ENCODE peak calls at places on chromosomes 7 and 10, in six cellular contexts. One of them, this sample, is unnamed.

GRCh38 chr10:34526758-34527730 is 288.1 kb downstream of the PARD3 start:
- DNase-seq in GM23338: peak
- DNase-seq in fibroblast of mammary gland: peak
- DNase-seq in HCT116: peak
- DNase-seq in endothelial cell: no peak
- DNase-seq in WERI-Rb-1: no peak
- DNase-seq in this sample: no peak

GRCh38 chr10:46255696-46256355 is 31.0 kb upstream of the ANTXRL start:
- DNase-seq in endothelial cell: peak
- DNase-seq in fibroblast of mammary gland: peak
- DNase-seq in GM23338: peak
- DNase-seq in HCT116: peak
- DNase-seq in WERI-Rb-1: peak
- DNase-seq in this sample: no peak

GRCh38 chr7:80210400-80210799 is 75.8 kb downstream of the GNAI1 start:
- DNase-seq in HCT116: no peak
- DNase-seq in GM23338: no peak
- DNase-seq in endothelial cell: no peak
- DNase-seq in WERI-Rb-1: no peak
- DNase-seq in fibroblast of mammary gland: no peak
- DNase-seq in this sample: no peak

GRCh38 chr7:129690701-129691100 is 79.2 kb downstream of the NRF1 start:
- DNase-seq in fibroblast of mammary gland: no peak
- DNase-seq in endothelial cell: no peak
- DNase-seq in HCT116: no peak
- DNase-seq in GM23338: no peak
- DNase-seq in WERI-Rb-1: no peak
- DNase-seq in this sample: no peak

GRCh38 chr10:79060641-79061255 is 8.0 kb upstream of the ZMIZ1 start:
- DNase-seq in GM23338: no peak
- DNase-seq in WERI-Rb-1: no peak
- DNase-seq in endothelial cell: no peak
- DNase-seq in HCT116: no peak
- DNase-seq in fibroblast of mammary gland: no peak
- DNase-seq in this sample: no peak

GRCh38 chr10:118820326-118821116 is 65.8 kb upstream of the CACUL1 start:
- DNase-seq in GM23338: no peak
- DNase-seq in endothelial cell: no peak
- DNase-seq in HCT116: no peak
- DNase-seq in fibroblast of mammary gland: no peak
- DNase-seq in WERI-Rb-1: no peak
- DNase-seq in this sample: no peak

GRCh38 chr7:75854233-75854632 is 24.6 kb upstream of the RHBDD2 start:
- DNase-seq in GM23338: no peak
- DNase-seq in endothelial cell: no peak
- DNase-seq in fibroblast of mammary gland: peak
- DNase-seq in WERI-Rb-1: no peak
- DNase-seq in HCT116: no peak
- DNase-seq in this sample: no peak

GRCh38 chr10:103698266-103698665 is 157.1 kb downstream of the SH3PXD2A start:
- DNase-seq in fibroblast of mammary gland: no peak
- DNase-seq in GM23338: no peak
- DNase-seq in endothelial cell: no peak
- DNase-seq in HCT116: no peak
- DNase-seq in WERI-Rb-1: no peak
- DNase-seq in this sample: no peak

GRCh38 chr10:76382381-76382851 is 951.0 kb downstream of the LRMDA start:
- DNase-seq in fibroblast of mammary gland: peak
- DNase-seq in endothelial cell: no peak
- DNase-seq in GM23338: no peak
- DNase-seq in WERI-Rb-1: no peak
- DNase-seq in HCT116: no peak
- DNase-seq in this sample: no peak

GRCh38 chr7:7862393-7862792 is 106.2 kb upstream of the GLCCI1 start:
- DNase-seq in GM23338: no peak
- DNase-seq in fibroblast of mammary gland: no peak
- DNase-seq in WERI-Rb-1: no peak
- DNase-seq in HCT116: no peak
- DNase-seq in endothelial cell: no peak
- DNase-seq in this sample: no peak

GRCh38 chr10:7891634-7892033 is 73.3 kb downstream of the TAF3 start:
- DNase-seq in WERI-Rb-1: no peak
- DNase-seq in GM23338: no peak
- DNase-seq in HCT116: no peak
- DNase-seq in fibroblast of mammary gland: peak
- DNase-seq in endothelial cell: no peak
- DNase-seq in this sample: no peak

GRCh38 chr7:27866828-27867227 is 126.9 kb downstream of the TAX1BP1 start:
- DNase-seq in WERI-Rb-1: no peak
- DNase-seq in fibroblast of mammary gland: no peak
- DNase-seq in HCT116: no peak
- DNase-seq in GM23338: no peak
- DNase-seq in endothelial cell: no peak
- DNase-seq in this sample: no peak

GRCh38 chr10:125064681-125065492 is 95.5 kb downstream of the CTBP2 start:
- DNase-seq in GM23338: peak
- DNase-seq in endothelial cell: no peak
- DNase-seq in WERI-Rb-1: no peak
- DNase-seq in HCT116: peak
- DNase-seq in fibroblast of mammary gland: peak
- DNase-seq in this sample: no peak

GRCh38 chr10:90652519-90652918 is 205.3 kb downstream of the HTR7 start:
- DNase-seq in fibroblast of mammary gland: peak
- DNase-seq in endothelial cell: no peak
- DNase-seq in WERI-Rb-1: peak
- DNase-seq in GM23338: peak
- DNase-seq in HCT116: peak
- DNase-seq in this sample: no peak

GRCh38 chr7:115679976-115680375 is 350.6 kb downstream of the TFEC start:
- DNase-seq in HCT116: peak
- DNase-seq in endothelial cell: peak
- DNase-seq in fibroblast of mammary gland: peak
- DNase-seq in GM23338: peak
- DNase-seq in WERI-Rb-1: peak
- DNase-seq in this sample: no peak

GRCh38 chr10:122241836-122242235 is 29.3 kb upstream of the BTBD16 start:
- DNase-seq in fibroblast of mammary gland: no peak
- DNase-seq in endothelial cell: no peak
- DNase-seq in WERI-Rb-1: no peak
- DNase-seq in GM23338: no peak
- DNase-seq in HCT116: no peak
- DNase-seq in this sample: no peak

GRCh38 chr7:108805808-108806397 is 236.2 kb downstream of the DNAJB9 start:
- DNase-seq in GM23338: peak
- DNase-seq in HCT116: peak
- DNase-seq in WERI-Rb-1: peak
- DNase-seq in fibroblast of mammary gland: peak
- DNase-seq in endothelial cell: peak
- DNase-seq in this sample: no peak

GRCh38 chr7:131302876-131303707 is 24.6 kb upstream of the MKLN1 start:
- DNase-seq in fibroblast of mammary gland: peak
- DNase-seq in endothelial cell: peak
- DNase-seq in HCT116: peak
- DNase-seq in GM23338: peak
- DNase-seq in WERI-Rb-1: peak
- DNase-seq in this sample: no peak

GRCh38 chr7:922334-923107 is 32.0 kb downstream of the ADAP1 start:
- DNase-seq in WERI-Rb-1: no peak
- DNase-seq in endothelial cell: no peak
- DNase-seq in GM23338: no peak
- DNase-seq in fibroblast of mammary gland: no peak
- DNase-seq in HCT116: no peak
- DNase-seq in this sample: peak

GRCh38 chr10:99266383-99266782 is 30.7 kb upstream of the HPSE2 start:
- DNase-seq in GM23338: no peak
- DNase-seq in WERI-Rb-1: peak
- DNase-seq in fibroblast of mammary gland: no peak
- DNase-seq in HCT116: no peak
- DNase-seq in endothelial cell: no peak
- DNase-seq in this sample: no peak

GRCh38 chr10:86752311-86752710 is 4.1 kb upstream of the BMPR1A start:
- DNase-seq in endothelial cell: no peak
- DNase-seq in fibroblast of mammary gland: no peak
- DNase-seq in WERI-Rb-1: no peak
- DNase-seq in HCT116: no peak
- DNase-seq in GM23338: no peak
- DNase-seq in this sample: no peak

GRCh38 chr7:107233174-107233573 is 64.4 kb downstream of the HBP1 start:
- DNase-seq in fibroblast of mammary gland: no peak
- DNase-seq in endothelial cell: no peak
- DNase-seq in HCT116: no peak
- DNase-seq in GM23338: peak
- DNase-seq in WERI-Rb-1: no peak
- DNase-seq in this sample: no peak

GRCh38 chr7:22277375-22277774 is 79.6 kb downstream of the RAPGEF5 start:
- DNase-seq in WERI-Rb-1: no peak
- DNase-seq in endothelial cell: no peak
- DNase-seq in HCT116: no peak
- DNase-seq in fibroblast of mammary gland: no peak
- DNase-seq in GM23338: peak
- DNase-seq in this sample: no peak

GRCh38 chr7:107994366-107994765 is 8.6 kb downstream of the LAMB1 start:
- DNase-seq in WERI-Rb-1: no peak
- DNase-seq in endothelial cell: no peak
- DNase-seq in GM23338: no peak
- DNase-seq in HCT116: no peak
- DNase-seq in fibroblast of mammary gland: peak
- DNase-seq in this sample: no peak

GRCh38 chr7:54749200-54749599 is 9.8 kb downstream of the SEC61G start:
- DNase-seq in GM23338: no peak
- DNase-seq in endothelial cell: no peak
- DNase-seq in WERI-Rb-1: no peak
- DNase-seq in fibroblast of mammary gland: no peak
- DNase-seq in HCT116: no peak
- DNase-seq in this sample: no peak

GRCh38 chr7:108452707-108453106 is 3.5 kb downstream of the NRCAM start:
- DNase-seq in GM23338: peak
- DNase-seq in HCT116: peak
- DNase-seq in fibroblast of mammary gland: peak
- DNase-seq in WERI-Rb-1: no peak
- DNase-seq in endothelial cell: no peak
- DNase-seq in this sample: no peak

GRCh38 chr7:7642081-7642480 is 1.5 kb downstream of the UMAD1 start:
- DNase-seq in fibroblast of mammary gland: no peak
- DNase-seq in HCT116: no peak
- DNase-seq in endothelial cell: no peak
- DNase-seq in WERI-Rb-1: no peak
- DNase-seq in GM23338: no peak
- DNase-seq in this sample: no peak

GRCh38 chr10:132880148-132880981 is 62.0 kb downstream of the CFAP46 start:
- DNase-seq in fibroblast of mammary gland: no peak
- DNase-seq in endothelial cell: no peak
- DNase-seq in GM23338: no peak
- DNase-seq in HCT116: no peak
- DNase-seq in WERI-Rb-1: no peak
- DNase-seq in this sample: no peak

GRCh38 chr7:83695126-83695960 is 46.4 kb upstream of the SEMA3E start:
- DNase-seq in fibroblast of mammary gland: no peak
- DNase-seq in WERI-Rb-1: no peak
- DNase-seq in GM23338: peak
- DNase-seq in endothelial cell: no peak
- DNase-seq in HCT116: no peak
- DNase-seq in this sample: no peak

GRCh38 chr10:24962998-24963397 is 10.6 kb upstream of the PRTFDC1 start:
- DNase-seq in fibroblast of mammary gland: peak
- DNase-seq in endothelial cell: no peak
- DNase-seq in WERI-Rb-1: no peak
- DNase-seq in GM23338: no peak
- DNase-seq in HCT116: peak
- DNase-seq in this sample: no peak

GRCh38 chr10:133370026-133370786 is 2.9 kb downstream of the ECHS1 start:
- DNase-seq in fibroblast of mammary gland: no peak
- DNase-seq in GM23338: no peak
- DNase-seq in WERI-Rb-1: no peak
- DNase-seq in endothelial cell: no peak
- DNase-seq in HCT116: no peak
- DNase-seq in this sample: no peak

DNA sequence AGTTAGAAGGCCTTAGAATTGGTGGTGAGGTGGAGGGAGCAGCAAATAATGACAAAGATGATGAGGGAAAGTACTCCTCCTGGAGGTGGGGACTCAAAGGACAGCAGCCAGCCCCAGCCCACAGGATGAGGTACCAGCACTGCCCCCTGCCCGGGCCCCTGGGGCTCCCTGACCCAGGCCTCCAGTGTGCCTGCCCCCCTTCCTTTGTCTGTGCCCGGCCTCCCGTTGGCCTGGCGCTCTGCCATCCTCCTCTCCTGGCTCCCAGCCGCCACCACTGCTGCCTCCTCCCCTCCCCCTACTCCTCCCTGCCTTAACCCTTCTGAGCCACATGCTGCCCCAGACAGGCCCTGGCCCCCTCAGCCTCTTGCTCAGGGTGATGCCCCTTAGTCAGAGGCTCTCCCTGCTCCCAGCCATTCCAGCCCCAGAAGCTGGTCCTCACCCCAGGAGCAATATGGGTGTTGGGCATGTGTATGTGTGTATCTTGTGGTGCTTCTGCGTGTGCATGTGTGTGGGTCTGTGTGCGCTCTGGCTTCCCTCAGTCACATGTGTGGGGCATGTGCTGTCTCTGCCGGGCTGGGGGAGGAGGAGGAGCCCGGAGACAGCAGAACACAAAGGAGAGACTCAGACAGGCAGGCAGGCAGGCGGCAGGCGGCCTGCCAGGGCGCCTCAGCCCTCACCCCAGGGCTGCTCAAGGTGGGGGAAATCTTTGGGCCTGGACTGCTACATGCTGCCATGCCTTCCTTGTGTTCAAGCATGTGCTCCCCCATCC is 2.6 kb downstream of the LDB1 start:
- DNase-seq in endothelial cell: peak
- DNase-seq in WERI-Rb-1: peak
- DNase-seq in HCT116: no peak
- DNase-seq in GM23338: peak
- DNase-seq in fibroblast of mammary gland: peak
- DNase-seq in this sample: no peak
- TF ChIP-seq CTCF in endothelial cell: no peak
- TF ChIP-seq CTCF in WERI-Rb-1: peak
- TF ChIP-seq CTCF in HCT116: no peak
- TF ChIP-seq CTCF in GM23338: peak
- TF ChIP-seq CTCF in fibroblast of mammary gland: peak
- TF ChIP-seq CTCF in this sample: no peak

GRCh38 chr7:139340037-139340807 is 915 bp upstream of the FMC1 start:
- DNase-seq in GM23338: peak
- DNase-seq in endothelial cell: peak
- DNase-seq in HCT116: peak
- DNase-seq in WERI-Rb-1: peak
- DNase-seq in fibroblast of mammary gland: peak
- DNase-seq in this sample: peak
- TF ChIP-seq CTCF in GM23338: peak
- TF ChIP-seq CTCF in endothelial cell: peak
- TF ChIP-seq CTCF in HCT116: no peak
- TF ChIP-seq CTCF in WERI-Rb-1: peak
- TF ChIP-seq CTCF in fibroblast of mammary gland: peak
- TF ChIP-seq CTCF in this sample: peak

GRCh38 chr10:92181575-92181974 is 109.3 kb downstream of the CPEB3 start:
- DNase-seq in WERI-Rb-1: no peak
- DNase-seq in fibroblast of mammary gland: no peak
- DNase-seq in GM23338: peak
- DNase-seq in endothelial cell: no peak
- DNase-seq in HCT116: no peak
- DNase-seq in this sample: no peak
- TF ChIP-seq CTCF in WERI-Rb-1: no peak
- TF ChIP-seq CTCF in fibroblast of mammary gland: peak
- TF ChIP-seq CTCF in GM23338: peak
- TF ChIP-seq CTCF in endothelial cell: peak
- TF ChIP-seq CTCF in HCT116: no peak
- TF ChIP-seq CTCF in this sample: peak

GRCh38 chr10:117424789-117425649 is 49.8 kb upstream of the PDZD8 start:
- DNase-seq in GM23338: peak
- DNase-seq in endothelial cell: no peak
- DNase-seq in fibroblast of mammary gland: no peak
- DNase-seq in HCT116: no peak
- DNase-seq in WERI-Rb-1: no peak
- DNase-seq in this sample: no peak
- TF ChIP-seq CTCF in GM23338: no peak
- TF ChIP-seq CTCF in endothelial cell: no peak
- TF ChIP-seq CTCF in fibroblast of mammary gland: no peak
- TF ChIP-seq CTCF in HCT116: no peak
- TF ChIP-seq CTCF in WERI-Rb-1: no peak
- TF ChIP-seq CTCF in this sample: no peak